ENCODE peak calls at places on chromosomes 1 and 21, in eight cellular contexts. One of them, this sample, is unnamed.

GRCh38 chr1:90208949-90209348 is 214.0 kb downstream of the ZNF326 start:
- DNase-seq in C1 segment of cervical spinal cord: no peak
- DNase-seq in T-helper 2 cell: no peak
- DNase-seq in GM06990: no peak
- DNase-seq in CD8-positive, alpha-beta memory T cell: no peak
- DNase-seq in GM04504: no peak
- DNase-seq in NCI-H1436: no peak
- DNase-seq in tibial artery: no peak
- DNase-seq in this sample: no peak

GRCh38 chr1:221620437-221621384 is 121.2 kb downstream of the DUSP10 start:
- DNase-seq in C1 segment of cervical spinal cord: no peak
- DNase-seq in T-helper 2 cell: no peak
- DNase-seq in GM06990: no peak
- DNase-seq in CD8-positive, alpha-beta memory T cell: no peak
- DNase-seq in GM04504: no peak
- DNase-seq in NCI-H1436: no peak
- DNase-seq in tibial artery: no peak
- DNase-seq in this sample: no peak

GRCh38 chr1:187203257-187203656 is 374.5 kb downstream of the PLA2G4A start:
- DNase-seq in C1 segment of cervical spinal cord: no peak
- DNase-seq in T-helper 2 cell: no peak
- DNase-seq in GM06990: no peak
- DNase-seq in CD8-positive, alpha-beta memory T cell: no peak
- DNase-seq in GM04504: peak; percentile 22
- DNase-seq in NCI-H1436: no peak
- DNase-seq in tibial artery: no peak
- DNase-seq in this sample: no peak

GRCh38 chr1:211731456-211732275 is 56.2 kb upstream of the NEK2 start:
- DNase-seq in C1 segment of cervical spinal cord: no peak
- DNase-seq in T-helper 2 cell: no peak
- DNase-seq in GM06990: no peak
- DNase-seq in CD8-positive, alpha-beta memory T cell: no peak
- DNase-seq in GM04504: no peak
- DNase-seq in NCI-H1436: no peak
- DNase-seq in tibial artery: no peak
- DNase-seq in this sample: no peak

GRCh38 chr1:68495968-68496679 is 758 bp downstream of the DEPDC1 start:
- DNase-seq in C1 segment of cervical spinal cord: no peak
- DNase-seq in T-helper 2 cell: no peak
- DNase-seq in GM06990: peak; percentile 32
- DNase-seq in CD8-positive, alpha-beta memory T cell: no peak
- DNase-seq in GM04504: no peak
- DNase-seq in NCI-H1436: no peak
- DNase-seq in tibial artery: no peak
- DNase-seq in this sample: peak; percentile 6

GRCh38 chr1:92356956-92357355 is 58.1 kb downstream of the RPAP2 start:
- DNase-seq in C1 segment of cervical spinal cord: no peak
- DNase-seq in T-helper 2 cell: no peak
- DNase-seq in GM06990: no peak
- DNase-seq in CD8-positive, alpha-beta memory T cell: no peak
- DNase-seq in GM04504: peak; percentile 26
- DNase-seq in NCI-H1436: no peak
- DNase-seq in tibial artery: no peak
- DNase-seq in this sample: no peak

GRCh38 chr1:82515650-82516049 is 714.9 kb downstream of the ADGRL2 start:
- DNase-seq in C1 segment of cervical spinal cord: no peak
- DNase-seq in T-helper 2 cell: no peak
- DNase-seq in GM06990: no peak
- DNase-seq in CD8-positive, alpha-beta memory T cell: no peak
- DNase-seq in GM04504: no peak
- DNase-seq in NCI-H1436: no peak
- DNase-seq in tibial artery: no peak
- DNase-seq in this sample: no peak

GRCh38 chr1:165403835-165404482 is 41.0 kb downstream of the RXRG start:
- DNase-seq in C1 segment of cervical spinal cord: peak; percentile 19
- DNase-seq in T-helper 2 cell: no peak
- DNase-seq in GM06990: peak; percentile 12
- DNase-seq in CD8-positive, alpha-beta memory T cell: no peak
- DNase-seq in GM04504: no peak
- DNase-seq in NCI-H1436: no peak
- DNase-seq in tibial artery: no peak
- DNase-seq in this sample: peak; percentile 9

GRCh38 chr21:42456457-42456856 is 39.6 kb downstream of the RSPH1 start:
- DNase-seq in C1 segment of cervical spinal cord: no peak
- DNase-seq in T-helper 2 cell: no peak
- DNase-seq in GM06990: no peak
- DNase-seq in CD8-positive, alpha-beta memory T cell: no peak
- DNase-seq in GM04504: no peak
- DNase-seq in NCI-H1436: no peak
- DNase-seq in tibial artery: no peak
- DNase-seq in this sample: no peak

GRCh38 chr21:27219068-27219467 is 252.2 kb upstream of the ADAMTS5 start:
- DNase-seq in C1 segment of cervical spinal cord: no peak
- DNase-seq in T-helper 2 cell: no peak
- DNase-seq in GM06990: no peak
- DNase-seq in CD8-positive, alpha-beta memory T cell: no peak
- DNase-seq in GM04504: no peak
- DNase-seq in NCI-H1436: no peak
- DNase-seq in tibial artery: no peak
- DNase-seq in this sample: no peak

GRCh38 chr1:199403421-199404116 is 623.9 kb upstream of the NR5A2 start:
- DNase-seq in C1 segment of cervical spinal cord: no peak
- DNase-seq in T-helper 2 cell: no peak
- DNase-seq in GM06990: no peak
- DNase-seq in CD8-positive, alpha-beta memory T cell: no peak
- DNase-seq in GM04504: peak; percentile 71
- DNase-seq in NCI-H1436: no peak
- DNase-seq in tibial artery: no peak
- DNase-seq in this sample: no peak

GRCh38 chr1:224879404-224879803 is 50.1 kb upstream of the DNAH14 start:
- DNase-seq in C1 segment of cervical spinal cord: no peak
- DNase-seq in T-helper 2 cell: no peak
- DNase-seq in GM06990: no peak
- DNase-seq in CD8-positive, alpha-beta memory T cell: no peak
- DNase-seq in GM04504: peak; percentile 46
- DNase-seq in NCI-H1436: no peak
- DNase-seq in tibial artery: no peak
- DNase-seq in this sample: no peak

GRCh38 chr1:228082975-228083870 is 715 bp downstream of the ARF1 start:
- DNase-seq in C1 segment of cervical spinal cord: no peak
- DNase-seq in T-helper 2 cell: no peak
- DNase-seq in GM06990: peak; percentile 63
- DNase-seq in CD8-positive, alpha-beta memory T cell: peak; percentile 42
- DNase-seq in GM04504: peak; percentile 36
- DNase-seq in NCI-H1436: no peak
- DNase-seq in tibial artery: peak; percentile 84
- DNase-seq in this sample: no peak

GRCh38 chr1:197773856-197774255 is 1.4 kb downstream of the DENND1B start:
- DNase-seq in C1 segment of cervical spinal cord: no peak
- DNase-seq in T-helper 2 cell: no peak
- DNase-seq in GM06990: no peak
- DNase-seq in CD8-positive, alpha-beta memory T cell: no peak
- DNase-seq in GM04504: no peak
- DNase-seq in NCI-H1436: no peak
- DNase-seq in tibial artery: no peak
- DNase-seq in this sample: no peak

GRCh38 chr1:169795687-169796086 is 980 bp upstream of the METTL18 start:
- DNase-seq in C1 segment of cervical spinal cord: no peak
- DNase-seq in T-helper 2 cell: no peak
- DNase-seq in GM06990: no peak
- DNase-seq in CD8-positive, alpha-beta memory T cell: no peak
- DNase-seq in GM04504: no peak
- DNase-seq in NCI-H1436: no peak
- DNase-seq in tibial artery: no peak
- DNase-seq in this sample: no peak

GRCh38 chr1:116878804-116879477 is 30.8 kb upstream of the PTGFRN start:
- DNase-seq in C1 segment of cervical spinal cord: peak; percentile 53
- DNase-seq in T-helper 2 cell: no peak
- DNase-seq in GM06990: peak; percentile 68
- DNase-seq in CD8-positive, alpha-beta memory T cell: no peak
- DNase-seq in GM04504: no peak
- DNase-seq in NCI-H1436: peak; percentile 40
- DNase-seq in tibial artery: peak; percentile 66
- DNase-seq in this sample: peak; percentile 73

GRCh38 chr1:236081546-236082227 is 16.8 kb upstream of the NID1 start:
- DNase-seq in C1 segment of cervical spinal cord: no peak
- DNase-seq in T-helper 2 cell: no peak
- DNase-seq in GM06990: no peak
- DNase-seq in CD8-positive, alpha-beta memory T cell: no peak
- DNase-seq in GM04504: no peak
- DNase-seq in NCI-H1436: no peak
- DNase-seq in tibial artery: no peak
- DNase-seq in this sample: no peak

GRCh38 chr1:178456472-178456871 is 40.3 kb downstream of the CLEC20A start:
- DNase-seq in C1 segment of cervical spinal cord: no peak
- DNase-seq in T-helper 2 cell: no peak
- DNase-seq in GM06990: no peak
- DNase-seq in CD8-positive, alpha-beta memory T cell: no peak
- DNase-seq in GM04504: no peak
- DNase-seq in NCI-H1436: no peak
- DNase-seq in tibial artery: no peak
- DNase-seq in this sample: no peak

GRCh38 chr1:7420098-7420445 is 351.0 kb upstream of the VAMP3 start:
- DNase-seq in C1 segment of cervical spinal cord: no peak
- DNase-seq in T-helper 2 cell: no peak
- DNase-seq in GM06990: no peak
- DNase-seq in CD8-positive, alpha-beta memory T cell: no peak
- DNase-seq in GM04504: no peak
- DNase-seq in NCI-H1436: no peak
- DNase-seq in tibial artery: peak; percentile 44
- DNase-seq in this sample: no peak

GRCh38 chr1:62389531-62389930 is 47.3 kb upstream of the USP1 start:
- DNase-seq in C1 segment of cervical spinal cord: no peak
- DNase-seq in T-helper 2 cell: no peak
- DNase-seq in GM06990: no peak
- DNase-seq in CD8-positive, alpha-beta memory T cell: no peak
- DNase-seq in GM04504: no peak
- DNase-seq in NCI-H1436: no peak
- DNase-seq in tibial artery: no peak
- DNase-seq in this sample: no peak

GRCh38 chr1:99891997-99892396 is 41.8 kb downstream of the AGL start:
- DNase-seq in C1 segment of cervical spinal cord: no peak
- DNase-seq in T-helper 2 cell: no peak
- DNase-seq in GM06990: no peak
- DNase-seq in CD8-positive, alpha-beta memory T cell: no peak
- DNase-seq in GM04504: no peak
- DNase-seq in NCI-H1436: no peak
- DNase-seq in tibial artery: no peak
- DNase-seq in this sample: no peak

GRCh38 chr21:44013380-44014088 is 1.4 kb downstream of the TRAPPC10 start:
- DNase-seq in C1 segment of cervical spinal cord: no peak
- DNase-seq in T-helper 2 cell: no peak
- DNase-seq in GM06990: no peak
- DNase-seq in CD8-positive, alpha-beta memory T cell: peak; percentile 16
- DNase-seq in GM04504: no peak
- DNase-seq in NCI-H1436: no peak
- DNase-seq in tibial artery: no peak
- DNase-seq in this sample: no peak

GRCh38 chr1:97277891-97278662 is 556.5 kb downstream of the PTBP2 start:
- DNase-seq in C1 segment of cervical spinal cord: no peak
- DNase-seq in T-helper 2 cell: no peak
- DNase-seq in GM06990: no peak
- DNase-seq in CD8-positive, alpha-beta memory T cell: no peak
- DNase-seq in GM04504: peak; percentile 38
- DNase-seq in NCI-H1436: no peak
- DNase-seq in tibial artery: no peak
- DNase-seq in this sample: no peak

GRCh38 chr1:101178341-101178687 is 58.5 kb upstream of the S1PR1 start:
- DNase-seq in C1 segment of cervical spinal cord: no peak
- DNase-seq in T-helper 2 cell: no peak
- DNase-seq in GM06990: no peak
- DNase-seq in CD8-positive, alpha-beta memory T cell: no peak
- DNase-seq in GM04504: no peak
- DNase-seq in NCI-H1436: no peak
- DNase-seq in tibial artery: no peak
- DNase-seq in this sample: no peak

GRCh38 chr21:31157756-31158155 is 119.5 kb upstream of the KRTAP19-8 start:
- DNase-seq in C1 segment of cervical spinal cord: no peak
- DNase-seq in T-helper 2 cell: no peak
- DNase-seq in GM06990: no peak
- DNase-seq in CD8-positive, alpha-beta memory T cell: no peak
- DNase-seq in GM04504: no peak
- DNase-seq in NCI-H1436: no peak
- DNase-seq in tibial artery: no peak
- DNase-seq in this sample: no peak

GRCh38 chr1:101474039-101474665 is 237.3 kb downstream of the S1PR1 start:
- DNase-seq in C1 segment of cervical spinal cord: no peak
- DNase-seq in T-helper 2 cell: no peak
- DNase-seq in GM06990: no peak
- DNase-seq in CD8-positive, alpha-beta memory T cell: no peak
- DNase-seq in GM04504: no peak
- DNase-seq in NCI-H1436: no peak
- DNase-seq in tibial artery: no peak
- DNase-seq in this sample: peak; percentile 33

GRCh38 chr21:39313042-39313456 is 383 bp downstream of the BRWD1 start:
- DNase-seq in C1 segment of cervical spinal cord: no peak
- DNase-seq in T-helper 2 cell: peak; percentile 5
- DNase-seq in GM06990: no peak
- DNase-seq in CD8-positive, alpha-beta memory T cell: peak; percentile 7
- DNase-seq in GM04504: no peak
- DNase-seq in NCI-H1436: peak; percentile 17
- DNase-seq in tibial artery: peak; percentile 66
- DNase-seq in this sample: peak; percentile 15

GRCh38 chr1:57860333-57860732 is 436.5 kb upstream of the DAB1 start:
- DNase-seq in C1 segment of cervical spinal cord: no peak
- DNase-seq in T-helper 2 cell: no peak
- DNase-seq in GM06990: no peak
- DNase-seq in CD8-positive, alpha-beta memory T cell: no peak
- DNase-seq in GM04504: no peak
- DNase-seq in NCI-H1436: no peak
- DNase-seq in tibial artery: no peak
- DNase-seq in this sample: no peak

GRCh38 chr1:206075786-206076725 is 23.1 kb downstream of the RHEX start:
- DNase-seq in C1 segment of cervical spinal cord: no peak
- DNase-seq in T-helper 2 cell: no peak
- DNase-seq in GM06990: no peak
- DNase-seq in CD8-positive, alpha-beta memory T cell: no peak
- DNase-seq in GM04504: peak; percentile 22
- DNase-seq in NCI-H1436: no peak
- DNase-seq in tibial artery: no peak
- DNase-seq in this sample: no peak

GRCh38 chr1:6692956-6693355 is 8.7 kb downstream of the DNAJC11 start:
- DNase-seq in C1 segment of cervical spinal cord: no peak
- DNase-seq in T-helper 2 cell: no peak
- DNase-seq in GM06990: no peak
- DNase-seq in CD8-positive, alpha-beta memory T cell: no peak
- DNase-seq in GM04504: no peak
- DNase-seq in NCI-H1436: no peak
- DNase-seq in tibial artery: no peak
- DNase-seq in this sample: no peak

GRCh38 chr1:155199792-155200191 is 7.9 kb downstream of the THBS3 start:
- DNase-seq in C1 segment of cervical spinal cord: no peak
- DNase-seq in T-helper 2 cell: no peak
- DNase-seq in GM06990: no peak
- DNase-seq in CD8-positive, alpha-beta memory T cell: no peak
- DNase-seq in GM04504: no peak
- DNase-seq in NCI-H1436: no peak
- DNase-seq in tibial artery: no peak
- DNase-seq in this sample: no peak

GRCh38 chr1:184621262-184621661 is 133.4 kb downstream of the EDEM3 start:
- DNase-seq in C1 segment of cervical spinal cord: no peak
- DNase-seq in T-helper 2 cell: no peak
- DNase-seq in GM06990: no peak
- DNase-seq in CD8-positive, alpha-beta memory T cell: no peak
- DNase-seq in GM04504: peak; percentile 18
- DNase-seq in NCI-H1436: no peak
- DNase-seq in tibial artery: no peak
- DNase-seq in this sample: no peak

GRCh38 chr1:6445062-6445763 is 20.6 kb downstream of the ESPN start:
- DNase-seq in C1 segment of cervical spinal cord: no peak
- DNase-seq in T-helper 2 cell: peak; percentile 31
- DNase-seq in GM06990: no peak
- DNase-seq in CD8-positive, alpha-beta memory T cell: no peak
- DNase-seq in GM04504: no peak
- DNase-seq in NCI-H1436: no peak
- DNase-seq in tibial artery: no peak
- DNase-seq in this sample: peak; percentile 48

GRCh38 chr1:241586905-241587532 is 53.1 kb downstream of the CHML start:
- DNase-seq in C1 segment of cervical spinal cord: no peak
- DNase-seq in T-helper 2 cell: no peak
- DNase-seq in GM06990: no peak
- DNase-seq in CD8-positive, alpha-beta memory T cell: no peak
- DNase-seq in GM04504: no peak
- DNase-seq in NCI-H1436: no peak
- DNase-seq in tibial artery: no peak
- DNase-seq in this sample: no peak